ENCODE peak calls at places on chromosomes 6 and 20, in ten cellular contexts. One of them, this sample, is unnamed. For H3K36me3, the result is how much of the 10 kb centered on the place peaks cover.

GRCh38 chr20:13009682-13010406 is 1.1 kb downstream of the SPTLC3 start:
- DNase-seq in SJSA1: peak
- DNase-seq in psoas muscle: no peak
- DNase-seq in colonic mucosa: peak
- DNase-seq in IMR-90: peak
- DNase-seq in CD8-positive, alpha-beta memory T cell: no peak
- DNase-seq in naive thymus-derived CD4-positive, alpha-beta T cell: peak
- DNase-seq in endodermal cell: no peak
- DNase-seq in HAP-1: no peak
- DNase-seq in CD8-positive, alpha-beta T cell: no peak
- DNase-seq in this sample: peak

GRCh38 chr20:52747736-52748135 is 224.4 kb upstream of the TSHZ2 start:
- DNase-seq in SJSA1: no peak
- DNase-seq in psoas muscle: no peak
- DNase-seq in colonic mucosa: no peak
- DNase-seq in IMR-90: no peak
- DNase-seq in CD8-positive, alpha-beta memory T cell: no peak
- DNase-seq in naive thymus-derived CD4-positive, alpha-beta T cell: no peak
- DNase-seq in endodermal cell: peak
- DNase-seq in HAP-1: peak
- DNase-seq in CD8-positive, alpha-beta T cell: no peak
- DNase-seq in this sample: peak

GRCh38 chr6:100731411-100731810 is 149.7 kb downstream of the ASCC3 start:
- DNase-seq in SJSA1: no peak
- DNase-seq in psoas muscle: no peak
- DNase-seq in colonic mucosa: no peak
- DNase-seq in IMR-90: no peak
- DNase-seq in CD8-positive, alpha-beta memory T cell: no peak
- DNase-seq in naive thymus-derived CD4-positive, alpha-beta T cell: no peak
- DNase-seq in endodermal cell: no peak
- DNase-seq in HAP-1: no peak
- DNase-seq in CD8-positive, alpha-beta T cell: no peak
- DNase-seq in this sample: no peak

GRCh38 chr6:14212632-14213031 is 95.1 kb downstream of the CD83 start:
- DNase-seq in SJSA1: no peak
- DNase-seq in psoas muscle: no peak
- DNase-seq in colonic mucosa: no peak
- DNase-seq in IMR-90: no peak
- DNase-seq in CD8-positive, alpha-beta memory T cell: no peak
- DNase-seq in naive thymus-derived CD4-positive, alpha-beta T cell: no peak
- DNase-seq in endodermal cell: no peak
- DNase-seq in HAP-1: no peak
- DNase-seq in CD8-positive, alpha-beta T cell: no peak
- DNase-seq in this sample: no peak

GRCh38 chr6:21053612-21054011 is 519.4 kb downstream of the CDKAL1 start:
- DNase-seq in SJSA1: no peak
- DNase-seq in psoas muscle: no peak
- DNase-seq in colonic mucosa: no peak
- DNase-seq in IMR-90: peak
- DNase-seq in CD8-positive, alpha-beta memory T cell: no peak
- DNase-seq in naive thymus-derived CD4-positive, alpha-beta T cell: no peak
- DNase-seq in endodermal cell: no peak
- DNase-seq in HAP-1: no peak
- DNase-seq in CD8-positive, alpha-beta T cell: no peak
- DNase-seq in this sample: peak

GRCh38 chr20:25178563-25179438 is 16.7 kb upstream of the ENTPD6 start:
- DNase-seq in SJSA1: peak
- DNase-seq in psoas muscle: peak
- DNase-seq in colonic mucosa: no peak
- DNase-seq in IMR-90: peak
- DNase-seq in CD8-positive, alpha-beta memory T cell: no peak
- DNase-seq in naive thymus-derived CD4-positive, alpha-beta T cell: peak
- DNase-seq in endodermal cell: peak
- DNase-seq in HAP-1: peak
- DNase-seq in CD8-positive, alpha-beta T cell: peak
- DNase-seq in this sample: peak

GRCh38 chr6:167819640-167820039 is 7.1 kb upstream of the AFDN start:
- DNase-seq in SJSA1: no peak
- DNase-seq in psoas muscle: no peak
- DNase-seq in colonic mucosa: no peak
- DNase-seq in IMR-90: no peak
- DNase-seq in CD8-positive, alpha-beta memory T cell: no peak
- DNase-seq in naive thymus-derived CD4-positive, alpha-beta T cell: no peak
- DNase-seq in endodermal cell: no peak
- DNase-seq in HAP-1: no peak
- DNase-seq in CD8-positive, alpha-beta T cell: no peak
- DNase-seq in this sample: no peak

GRCh38 chr20:41329435-41330342 is 10.9 kb upstream of the LPIN3 start:
- DNase-seq in SJSA1: peak
- DNase-seq in psoas muscle: peak
- DNase-seq in colonic mucosa: peak
- DNase-seq in IMR-90: peak
- DNase-seq in CD8-positive, alpha-beta memory T cell: peak
- DNase-seq in naive thymus-derived CD4-positive, alpha-beta T cell: peak
- DNase-seq in endodermal cell: no peak
- DNase-seq in HAP-1: no peak
- DNase-seq in CD8-positive, alpha-beta T cell: peak
- DNase-seq in this sample: peak

GRCh38 chr20:35174458-35175216 is 2.8 kb downstream of the PROCR start:
- DNase-seq in SJSA1: no peak
- DNase-seq in psoas muscle: peak
- DNase-seq in colonic mucosa: peak
- DNase-seq in IMR-90: no peak
- DNase-seq in CD8-positive, alpha-beta memory T cell: no peak
- DNase-seq in naive thymus-derived CD4-positive, alpha-beta T cell: no peak
- DNase-seq in endodermal cell: peak
- DNase-seq in HAP-1: no peak
- DNase-seq in CD8-positive, alpha-beta T cell: no peak
- DNase-seq in this sample: no peak

GRCh38 chr6:83431545-83432165 is 804 bp upstream of the ME1 start:
- DNase-seq in SJSA1: no peak
- DNase-seq in psoas muscle: peak
- DNase-seq in colonic mucosa: peak
- DNase-seq in IMR-90: no peak
- DNase-seq in CD8-positive, alpha-beta memory T cell: no peak
- DNase-seq in naive thymus-derived CD4-positive, alpha-beta T cell: no peak
- DNase-seq in endodermal cell: no peak
- DNase-seq in HAP-1: no peak
- DNase-seq in CD8-positive, alpha-beta T cell: no peak
- DNase-seq in this sample: peak

GRCh38 chr6:2656460-2657064 is 94.2 kb downstream of the MYLK4 start:
- DNase-seq in SJSA1: no peak
- DNase-seq in psoas muscle: no peak
- DNase-seq in colonic mucosa: no peak
- DNase-seq in IMR-90: no peak
- DNase-seq in CD8-positive, alpha-beta memory T cell: no peak
- DNase-seq in naive thymus-derived CD4-positive, alpha-beta T cell: no peak
- DNase-seq in endodermal cell: no peak
- DNase-seq in HAP-1: peak
- DNase-seq in CD8-positive, alpha-beta T cell: no peak
- DNase-seq in this sample: no peak

GRCh38 chr6:99402458-99402857 is 8.5 kb upstream of the COQ3 start:
- DNase-seq in SJSA1: no peak
- DNase-seq in psoas muscle: no peak
- DNase-seq in colonic mucosa: no peak
- DNase-seq in IMR-90: no peak
- DNase-seq in CD8-positive, alpha-beta memory T cell: no peak
- DNase-seq in naive thymus-derived CD4-positive, alpha-beta T cell: no peak
- DNase-seq in endodermal cell: no peak
- DNase-seq in HAP-1: no peak
- DNase-seq in CD8-positive, alpha-beta T cell: no peak
- DNase-seq in this sample: no peak

GRCh38 chr20:5919634-5920544 is 30.4 kb downstream of the TRMT6 start:
- DNase-seq in SJSA1: no peak
- DNase-seq in psoas muscle: no peak
- DNase-seq in colonic mucosa: no peak
- DNase-seq in IMR-90: no peak
- DNase-seq in CD8-positive, alpha-beta memory T cell: no peak
- DNase-seq in naive thymus-derived CD4-positive, alpha-beta T cell: no peak
- DNase-seq in endodermal cell: peak
- DNase-seq in HAP-1: no peak
- DNase-seq in CD8-positive, alpha-beta T cell: no peak
- DNase-seq in this sample: peak

GRCh38 chr20:43843096-43843964 is 71.3 kb upstream of the TOX2 start:
- DNase-seq in SJSA1: peak
- DNase-seq in psoas muscle: no peak
- DNase-seq in colonic mucosa: peak
- DNase-seq in IMR-90: peak
- DNase-seq in CD8-positive, alpha-beta memory T cell: no peak
- DNase-seq in naive thymus-derived CD4-positive, alpha-beta T cell: no peak
- DNase-seq in endodermal cell: no peak
- DNase-seq in HAP-1: no peak
- DNase-seq in CD8-positive, alpha-beta T cell: no peak
- DNase-seq in this sample: peak

GRCh38 chr6:159754401-159754800 is 7.4 kb upstream of the ACAT2 start:
- DNase-seq in SJSA1: no peak
- DNase-seq in psoas muscle: no peak
- DNase-seq in colonic mucosa: no peak
- DNase-seq in IMR-90: no peak
- DNase-seq in CD8-positive, alpha-beta memory T cell: no peak
- DNase-seq in naive thymus-derived CD4-positive, alpha-beta T cell: no peak
- DNase-seq in endodermal cell: no peak
- DNase-seq in HAP-1: no peak
- DNase-seq in CD8-positive, alpha-beta T cell: no peak
- DNase-seq in this sample: no peak
- H3K36me3 ChIP-seq in SJSA1: half or more
- H3K36me3 ChIP-seq in psoas muscle: half or more
- H3K36me3 ChIP-seq in colonic mucosa: under half
- H3K36me3 ChIP-seq in IMR-90: under half
- H3K36me3 ChIP-seq in CD8-positive, alpha-beta memory T cell: under half
- H3K36me3 ChIP-seq in naive thymus-derived CD4-positive, alpha-beta T cell: under half
- H3K36me3 ChIP-seq in endodermal cell: half or more
- H3K36me3 ChIP-seq in HAP-1: half or more
- H3K36me3 ChIP-seq in CD8-positive, alpha-beta T cell: under half
- H3K36me3 ChIP-seq in this sample: under half

DNA sequence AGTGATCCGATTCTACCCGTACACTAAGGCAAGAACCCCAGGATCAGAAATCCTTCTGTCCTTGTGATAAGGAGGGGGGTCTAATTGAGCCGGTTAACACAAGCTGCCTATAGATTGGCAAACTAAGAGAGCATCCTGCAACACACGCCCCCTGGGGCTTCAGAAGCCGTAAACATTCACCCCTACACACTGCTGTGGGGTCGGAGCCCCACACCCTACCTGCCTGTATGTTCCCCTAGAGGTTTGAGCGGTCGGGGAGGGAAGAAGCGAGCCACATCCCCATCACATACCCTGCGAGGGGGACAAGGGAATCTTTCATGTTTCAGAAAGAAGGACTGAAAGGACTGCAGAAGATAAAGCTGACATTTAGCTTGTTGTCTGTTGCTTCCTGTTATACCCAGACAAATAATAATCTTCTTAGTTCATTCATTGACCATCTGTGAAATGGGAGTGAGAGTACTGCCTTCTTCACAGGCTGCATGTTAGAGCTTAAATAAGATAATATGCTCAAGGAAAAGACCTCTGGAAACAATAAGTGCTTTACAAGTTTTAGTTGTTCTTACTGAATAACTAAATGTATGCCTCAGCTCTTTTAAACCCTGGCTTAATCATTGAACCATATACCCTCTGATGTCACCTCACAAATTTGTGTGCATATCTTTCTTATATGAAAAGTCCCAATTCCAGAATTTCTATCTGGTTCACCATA is 74.2 kb upstream of the RNF217 start:
- DNase-seq in SJSA1: no peak
- DNase-seq in psoas muscle: no peak
- DNase-seq in colonic mucosa: no peak
- DNase-seq in IMR-90: no peak
- DNase-seq in CD8-positive, alpha-beta memory T cell: no peak
- DNase-seq in naive thymus-derived CD4-positive, alpha-beta T cell: no peak
- DNase-seq in endodermal cell: no peak
- DNase-seq in HAP-1: no peak
- DNase-seq in CD8-positive, alpha-beta T cell: no peak
- DNase-seq in this sample: no peak
- H3K36me3 ChIP-seq in SJSA1: under half
- H3K36me3 ChIP-seq in psoas muscle: under half
- H3K36me3 ChIP-seq in colonic mucosa: under half
- H3K36me3 ChIP-seq in IMR-90: under half
- H3K36me3 ChIP-seq in CD8-positive, alpha-beta memory T cell: under half
- H3K36me3 ChIP-seq in naive thymus-derived CD4-positive, alpha-beta T cell: under half
- H3K36me3 ChIP-seq in endodermal cell: under half
- H3K36me3 ChIP-seq in HAP-1: under half
- H3K36me3 ChIP-seq in CD8-positive, alpha-beta T cell: under half
- H3K36me3 ChIP-seq in this sample: under half

GRCh38 chr20:47217482-47218446 is 138.7 kb downstream of the ZMYND8 start:
- DNase-seq in SJSA1: no peak
- DNase-seq in psoas muscle: no peak
- DNase-seq in colonic mucosa: no peak
- DNase-seq in IMR-90: no peak
- DNase-seq in CD8-positive, alpha-beta memory T cell: no peak
- DNase-seq in naive thymus-derived CD4-positive, alpha-beta T cell: no peak
- DNase-seq in endodermal cell: no peak
- DNase-seq in HAP-1: no peak
- DNase-seq in CD8-positive, alpha-beta T cell: no peak
- DNase-seq in this sample: no peak

GRCh38 chr20:47213960-47214359 is 142.5 kb downstream of the ZMYND8 start:
- DNase-seq in SJSA1: no peak
- DNase-seq in psoas muscle: no peak
- DNase-seq in colonic mucosa: no peak
- DNase-seq in IMR-90: no peak
- DNase-seq in CD8-positive, alpha-beta memory T cell: no peak
- DNase-seq in naive thymus-derived CD4-positive, alpha-beta T cell: no peak
- DNase-seq in endodermal cell: no peak
- DNase-seq in HAP-1: no peak
- DNase-seq in CD8-positive, alpha-beta T cell: no peak
- DNase-seq in this sample: no peak

GRCh38 chr20:47216819-47217410 is 139.6 kb downstream of the ZMYND8 start:
- DNase-seq in SJSA1: no peak
- DNase-seq in psoas muscle: no peak
- DNase-seq in colonic mucosa: no peak
- DNase-seq in IMR-90: no peak
- DNase-seq in CD8-positive, alpha-beta memory T cell: no peak
- DNase-seq in naive thymus-derived CD4-positive, alpha-beta T cell: no peak
- DNase-seq in endodermal cell: no peak
- DNase-seq in HAP-1: no peak
- DNase-seq in CD8-positive, alpha-beta T cell: no peak
- DNase-seq in this sample: no peak

GRCh38 chr20:47212606-47213207 is 143.8 kb downstream of the ZMYND8 start:
- DNase-seq in SJSA1: no peak
- DNase-seq in psoas muscle: no peak
- DNase-seq in colonic mucosa: no peak
- DNase-seq in IMR-90: no peak
- DNase-seq in CD8-positive, alpha-beta memory T cell: no peak
- DNase-seq in naive thymus-derived CD4-positive, alpha-beta T cell: no peak
- DNase-seq in endodermal cell: no peak
- DNase-seq in HAP-1: no peak
- DNase-seq in CD8-positive, alpha-beta T cell: no peak
- DNase-seq in this sample: no peak

GRCh38 chr20:47215653-47216397 is 140.7 kb downstream of the ZMYND8 start:
- DNase-seq in SJSA1: no peak
- DNase-seq in psoas muscle: no peak
- DNase-seq in colonic mucosa: no peak
- DNase-seq in IMR-90: no peak
- DNase-seq in CD8-positive, alpha-beta memory T cell: no peak
- DNase-seq in naive thymus-derived CD4-positive, alpha-beta T cell: no peak
- DNase-seq in endodermal cell: no peak
- DNase-seq in HAP-1: no peak
- DNase-seq in CD8-positive, alpha-beta T cell: no peak
- DNase-seq in this sample: no peak
- H3K36me3 ChIP-seq in SJSA1: half or more
- H3K36me3 ChIP-seq in psoas muscle: half or more
- H3K36me3 ChIP-seq in colonic mucosa: under half
- H3K36me3 ChIP-seq in IMR-90: half or more
- H3K36me3 ChIP-seq in CD8-positive, alpha-beta memory T cell: half or more
- H3K36me3 ChIP-seq in naive thymus-derived CD4-positive, alpha-beta T cell: under half
- H3K36me3 ChIP-seq in endodermal cell: half or more
- H3K36me3 ChIP-seq in HAP-1: half or more
- H3K36me3 ChIP-seq in CD8-positive, alpha-beta T cell: half or more
- H3K36me3 ChIP-seq in this sample: under half

GRCh38 chr6:111579816-111580215 is 25.9 kb downstream of the TRAF3IP2 start:
- DNase-seq in SJSA1: no peak
- DNase-seq in psoas muscle: no peak
- DNase-seq in colonic mucosa: no peak
- DNase-seq in IMR-90: no peak
- DNase-seq in CD8-positive, alpha-beta memory T cell: no peak
- DNase-seq in naive thymus-derived CD4-positive, alpha-beta T cell: no peak
- DNase-seq in endodermal cell: no peak
- DNase-seq in HAP-1: no peak
- DNase-seq in CD8-positive, alpha-beta T cell: no peak
- DNase-seq in this sample: no peak
- H3K36me3 ChIP-seq in SJSA1: half or more
- H3K36me3 ChIP-seq in psoas muscle: under half
- H3K36me3 ChIP-seq in colonic mucosa: under half
- H3K36me3 ChIP-seq in IMR-90: under half
- H3K36me3 ChIP-seq in CD8-positive, alpha-beta memory T cell: under half
- H3K36me3 ChIP-seq in naive thymus-derived CD4-positive, alpha-beta T cell: under half
- H3K36me3 ChIP-seq in endodermal cell: under half
- H3K36me3 ChIP-seq in HAP-1: under half
- H3K36me3 ChIP-seq in CD8-positive, alpha-beta T cell: under half
- H3K36me3 ChIP-seq in this sample: under half

This sample was measured in bronchial epithelial cell.